ENCODE peak calls at places on chromosomes 6 and 20, in six cellular contexts. B is IMR-90; G is H54; X is GM04504; D is stimulated activated naive CD4-positive, alpha-beta T cell treated with Interleukin-2 at 50 U/mL for 16 hours; U is COR-L47. S is an unnamed sample.

GRCh38 chr6:37554480-37554819 is 54.8 kb upstream of the CCDC167 start:
- DNase-seq in D (no peak), B (peak; percentile 66), X (no peak), G (peak; percentile 50), U (no peak), S (no peak)

GRCh38 chr6:27507041-27507956 is 34.4 kb upstream of the ZNF184 start:
- DNase-seq in X (no peak), G (no peak), B (no peak), D (no peak), U (no peak), S (no peak)

GRCh38 chr20:51692806-51693400 is 75.3 kb downstream of the ATP9A start:
- DNase-seq in U (no peak), D (no peak), X (no peak), B (no peak), G (no peak), S (no peak)

GRCh38 chr6:21396313-21396712 is 197.2 kb upstream of the SOX4 start:
- DNase-seq in B (peak; percentile 60), G (no peak), U (no peak), X (peak; percentile 38), D (no peak), S (peak; percentile 32)

GRCh38 chr6:84687487-84687886 is 76.9 kb downstream of the TBX18 start:
- DNase-seq in U (no peak), G (no peak), X (peak; percentile 17), D (no peak), B (no peak), S (peak; percentile 59)

GRCh38 chr6:8029243-8029870 is 34.8 kb downstream of the BLOC1S5 start:
- DNase-seq in B (peak; percentile 23), U (no peak), G (no peak), X (no peak), D (no peak), S (peak; percentile 34)

GRCh38 chr6:140203611-140204553 is 829.4 kb upstream of the CITED2 start:
- DNase-seq in G (no peak), D (no peak), B (peak; percentile 79), U (no peak), X (peak; percentile 40), S (peak; percentile 65)

GRCh38 chr6:89581669-89582068 is 56.9 kb downstream of the LYRM2 start:
- DNase-seq in X (no peak), B (no peak), G (no peak), U (peak; percentile 19), D (no peak), S (no peak)

GRCh38 chr6:164130151-164130550 is 715.6 kb downstream of the QKI start:
- DNase-seq in U (peak; percentile 71), D (no peak), X (no peak), B (no peak), G (no peak), S (no peak)

GRCh38 chr6:26543953-26544352 is 5.8 kb downstream of the HMGN4 start:
- DNase-seq in U (no peak), G (no peak), B (peak; percentile 26), D (no peak), X (no peak), S (peak; percentile 52)

GRCh38 chr6:123655520-123656306 is 19.0 kb upstream of the TRDN start:
- DNase-seq in B (no peak), U (no peak), G (no peak), X (peak; percentile 2), D (no peak), S (no peak)